ENCODE peak calls at places on chromosomes 2 and 18, in ten cellular contexts. One of them, this sample, is unnamed.

GRCh38 chr2:60746318-60746717 is 9.8 kb upstream of the PAPOLG start:
- DNase-seq in CD8-positive, alpha-beta T cell: no peak
- DNase-seq in AG08395: no peak
- DNase-seq in epithelial cell of prostate: no peak
- DNase-seq in HEK293T: no peak
- DNase-seq in posterior cingulate gyrus: no peak
- DNase-seq in WTC11: no peak
- DNase-seq in T-cell: no peak
- DNase-seq in ureter: no peak
- DNase-seq in NCI-H1694 treated with DMSO at 0.1 percent for 48 hours: no peak
- DNase-seq in this sample: no peak

GRCh38 chr2:11377915-11378649 is 33.6 kb upstream of the ROCK2 start:
- DNase-seq in CD8-positive, alpha-beta T cell: no peak
- DNase-seq in AG08395: no peak
- DNase-seq in epithelial cell of prostate: no peak
- DNase-seq in HEK293T: no peak
- DNase-seq in posterior cingulate gyrus: peak
- DNase-seq in WTC11: no peak
- DNase-seq in T-cell: no peak
- DNase-seq in ureter: no peak
- DNase-seq in NCI-H1694 treated with DMSO at 0.1 percent for 48 hours: no peak
- DNase-seq in this sample: no peak

GRCh38 chr2:189566046-189566445 is 14.5 kb downstream of the SLC40A1 start:
- DNase-seq in CD8-positive, alpha-beta T cell: no peak
- DNase-seq in AG08395: no peak
- DNase-seq in epithelial cell of prostate: no peak
- DNase-seq in HEK293T: no peak
- DNase-seq in posterior cingulate gyrus: no peak
- DNase-seq in WTC11: no peak
- DNase-seq in T-cell: no peak
- DNase-seq in ureter: no peak
- DNase-seq in NCI-H1694 treated with DMSO at 0.1 percent for 48 hours: no peak
- DNase-seq in this sample: no peak

GRCh38 chr2:112629224-112629623 is 16.5 kb upstream of the SLC20A1 start:
- DNase-seq in CD8-positive, alpha-beta T cell: no peak
- DNase-seq in AG08395: no peak
- DNase-seq in epithelial cell of prostate: no peak
- DNase-seq in HEK293T: no peak
- DNase-seq in posterior cingulate gyrus: no peak
- DNase-seq in WTC11: no peak
- DNase-seq in T-cell: no peak
- DNase-seq in ureter: no peak
- DNase-seq in NCI-H1694 treated with DMSO at 0.1 percent for 48 hours: no peak
- DNase-seq in this sample: no peak

GRCh38 chr18:13375302-13376255 is 157.0 kb downstream of the LDLRAD4 start:
- DNase-seq in CD8-positive, alpha-beta T cell: peak
- DNase-seq in AG08395: peak
- DNase-seq in epithelial cell of prostate: peak
- DNase-seq in HEK293T: no peak
- DNase-seq in posterior cingulate gyrus: peak
- DNase-seq in WTC11: no peak
- DNase-seq in T-cell: peak
- DNase-seq in ureter: peak
- DNase-seq in NCI-H1694 treated with DMSO at 0.1 percent for 48 hours: no peak
- DNase-seq in this sample: no peak

GRCh38 chr2:216142540-216142939 is 33.4 kb downstream of the XRCC5 start:
- DNase-seq in CD8-positive, alpha-beta T cell: no peak
- DNase-seq in AG08395: peak
- DNase-seq in epithelial cell of prostate: no peak
- DNase-seq in HEK293T: no peak
- DNase-seq in posterior cingulate gyrus: no peak
- DNase-seq in WTC11: no peak
- DNase-seq in T-cell: no peak
- DNase-seq in ureter: no peak
- DNase-seq in NCI-H1694 treated with DMSO at 0.1 percent for 48 hours: no peak
- DNase-seq in this sample: no peak

GRCh38 chr2:15748736-15749323 is 157.2 kb downstream of the DDX1 start:
- DNase-seq in CD8-positive, alpha-beta T cell: no peak
- DNase-seq in AG08395: no peak
- DNase-seq in epithelial cell of prostate: no peak
- DNase-seq in HEK293T: peak
- DNase-seq in posterior cingulate gyrus: no peak
- DNase-seq in WTC11: peak
- DNase-seq in T-cell: no peak
- DNase-seq in ureter: no peak
- DNase-seq in NCI-H1694 treated with DMSO at 0.1 percent for 48 hours: peak
- DNase-seq in this sample: peak

GRCh38 chr2:212832211-212833195 is 293.9 kb upstream of the ERBB4 start:
- DNase-seq in CD8-positive, alpha-beta T cell: no peak
- DNase-seq in AG08395: no peak
- DNase-seq in epithelial cell of prostate: no peak
- DNase-seq in HEK293T: no peak
- DNase-seq in posterior cingulate gyrus: peak
- DNase-seq in WTC11: no peak
- DNase-seq in T-cell: no peak
- DNase-seq in ureter: no peak
- DNase-seq in NCI-H1694 treated with DMSO at 0.1 percent for 48 hours: no peak
- DNase-seq in this sample: no peak

GRCh38 chr2:58959996-58960395 is 718.9 kb upstream of the FANCL start:
- DNase-seq in CD8-positive, alpha-beta T cell: no peak
- DNase-seq in AG08395: no peak
- DNase-seq in epithelial cell of prostate: no peak
- DNase-seq in HEK293T: no peak
- DNase-seq in posterior cingulate gyrus: no peak
- DNase-seq in WTC11: no peak
- DNase-seq in T-cell: no peak
- DNase-seq in ureter: no peak
- DNase-seq in NCI-H1694 treated with DMSO at 0.1 percent for 48 hours: no peak
- DNase-seq in this sample: no peak

GRCh38 chr18:58785171-58785805 is 79.4 kb upstream of the ZNF532 start:
- DNase-seq in CD8-positive, alpha-beta T cell: no peak
- DNase-seq in AG08395: peak
- DNase-seq in epithelial cell of prostate: peak
- DNase-seq in HEK293T: no peak
- DNase-seq in posterior cingulate gyrus: no peak
- DNase-seq in WTC11: no peak
- DNase-seq in T-cell: no peak
- DNase-seq in ureter: peak
- DNase-seq in NCI-H1694 treated with DMSO at 0.1 percent for 48 hours: no peak
- DNase-seq in this sample: no peak

GRCh38 chr2:56589194-56589593 is 405.4 kb downstream of the CCDC85A start:
- DNase-seq in CD8-positive, alpha-beta T cell: no peak
- DNase-seq in AG08395: no peak
- DNase-seq in epithelial cell of prostate: no peak
- DNase-seq in HEK293T: no peak
- DNase-seq in posterior cingulate gyrus: no peak
- DNase-seq in WTC11: no peak
- DNase-seq in T-cell: no peak
- DNase-seq in ureter: no peak
- DNase-seq in NCI-H1694 treated with DMSO at 0.1 percent for 48 hours: no peak
- DNase-seq in this sample: no peak

GRCh38 chr18:23259701-23260661 is 124.7 kb downstream of the CABLES1 start:
- DNase-seq in CD8-positive, alpha-beta T cell: no peak
- DNase-seq in AG08395: peak
- DNase-seq in epithelial cell of prostate: no peak
- DNase-seq in HEK293T: no peak
- DNase-seq in posterior cingulate gyrus: peak
- DNase-seq in WTC11: peak
- DNase-seq in T-cell: peak
- DNase-seq in ureter: peak
- DNase-seq in NCI-H1694 treated with DMSO at 0.1 percent for 48 hours: no peak
- DNase-seq in this sample: no peak

GRCh38 chr2:211329421-211329820 is 773.0 kb downstream of the CPS1 start:
- DNase-seq in CD8-positive, alpha-beta T cell: no peak
- DNase-seq in AG08395: no peak
- DNase-seq in epithelial cell of prostate: peak
- DNase-seq in HEK293T: no peak
- DNase-seq in posterior cingulate gyrus: no peak
- DNase-seq in WTC11: no peak
- DNase-seq in T-cell: no peak
- DNase-seq in ureter: no peak
- DNase-seq in NCI-H1694 treated with DMSO at 0.1 percent for 48 hours: no peak
- DNase-seq in this sample: no peak

GRCh38 chr2:72289283-72289682 is 141.6 kb upstream of the CYP26B1 start:
- DNase-seq in CD8-positive, alpha-beta T cell: no peak
- DNase-seq in AG08395: peak
- DNase-seq in epithelial cell of prostate: no peak
- DNase-seq in HEK293T: no peak
- DNase-seq in posterior cingulate gyrus: no peak
- DNase-seq in WTC11: no peak
- DNase-seq in T-cell: no peak
- DNase-seq in ureter: no peak
- DNase-seq in NCI-H1694 treated with DMSO at 0.1 percent for 48 hours: no peak
- DNase-seq in this sample: no peak

GRCh38 chr18:44839239-44839666 is 158.6 kb downstream of the SETBP1 start:
- DNase-seq in CD8-positive, alpha-beta T cell: peak
- DNase-seq in AG08395: peak
- DNase-seq in epithelial cell of prostate: no peak
- DNase-seq in HEK293T: no peak
- DNase-seq in posterior cingulate gyrus: no peak
- DNase-seq in WTC11: peak
- DNase-seq in T-cell: peak
- DNase-seq in ureter: peak
- DNase-seq in NCI-H1694 treated with DMSO at 0.1 percent for 48 hours: no peak
- DNase-seq in this sample: no peak

GRCh38 chr2:39120521-39120770 is 405 bp downstream of the SOS1 start:
- DNase-seq in CD8-positive, alpha-beta T cell: no peak
- DNase-seq in AG08395: no peak
- DNase-seq in epithelial cell of prostate: no peak
- DNase-seq in HEK293T: no peak
- DNase-seq in posterior cingulate gyrus: no peak
- DNase-seq in WTC11: no peak
- DNase-seq in T-cell: peak
- DNase-seq in ureter: no peak
- DNase-seq in NCI-H1694 treated with DMSO at 0.1 percent for 48 hours: no peak
- DNase-seq in this sample: no peak

GRCh38 chr2:223970343-223971128 is 13.3 kb downstream of the MRPL44 start:
- DNase-seq in CD8-positive, alpha-beta T cell: peak
- DNase-seq in AG08395: peak
- DNase-seq in epithelial cell of prostate: no peak
- DNase-seq in HEK293T: peak
- DNase-seq in posterior cingulate gyrus: no peak
- DNase-seq in WTC11: no peak
- DNase-seq in T-cell: peak
- DNase-seq in ureter: no peak
- DNase-seq in NCI-H1694 treated with DMSO at 0.1 percent for 48 hours: peak
- DNase-seq in this sample: peak

GRCh38 chr2:20994130-20994529 is 49.7 kb downstream of the APOB start:
- DNase-seq in CD8-positive, alpha-beta T cell: no peak
- DNase-seq in AG08395: no peak
- DNase-seq in epithelial cell of prostate: no peak
- DNase-seq in HEK293T: no peak
- DNase-seq in posterior cingulate gyrus: no peak
- DNase-seq in WTC11: no peak
- DNase-seq in T-cell: no peak
- DNase-seq in ureter: no peak
- DNase-seq in NCI-H1694 treated with DMSO at 0.1 percent for 48 hours: no peak
- DNase-seq in this sample: no peak

GRCh38 chr2:24969784-24970183 is 2.0 kb downstream of the DNAJC27 start:
- DNase-seq in CD8-positive, alpha-beta T cell: no peak
- DNase-seq in AG08395: no peak
- DNase-seq in epithelial cell of prostate: no peak
- DNase-seq in HEK293T: no peak
- DNase-seq in posterior cingulate gyrus: no peak
- DNase-seq in WTC11: no peak
- DNase-seq in T-cell: no peak
- DNase-seq in ureter: no peak
- DNase-seq in NCI-H1694 treated with DMSO at 0.1 percent for 48 hours: no peak
- DNase-seq in this sample: no peak

GRCh38 chr2:43522177-43522576 is 73.7 kb downstream of the THADA start:
- DNase-seq in CD8-positive, alpha-beta T cell: no peak
- DNase-seq in AG08395: no peak
- DNase-seq in epithelial cell of prostate: no peak
- DNase-seq in HEK293T: no peak
- DNase-seq in posterior cingulate gyrus: no peak
- DNase-seq in WTC11: no peak
- DNase-seq in T-cell: no peak
- DNase-seq in ureter: no peak
- DNase-seq in NCI-H1694 treated with DMSO at 0.1 percent for 48 hours: no peak
- DNase-seq in this sample: no peak

GRCh38 chr2:47313141-47313691 is 89.7 kb upstream of the MSH2 start:
- DNase-seq in CD8-positive, alpha-beta T cell: no peak
- DNase-seq in AG08395: no peak
- DNase-seq in epithelial cell of prostate: no peak
- DNase-seq in HEK293T: no peak
- DNase-seq in posterior cingulate gyrus: no peak
- DNase-seq in WTC11: no peak
- DNase-seq in T-cell: no peak
- DNase-seq in ureter: no peak
- DNase-seq in NCI-H1694 treated with DMSO at 0.1 percent for 48 hours: peak
- DNase-seq in this sample: no peak

GRCh38 chr2:23293756-23294155 is 91.2 kb upstream of the KLHL29 start:
- DNase-seq in CD8-positive, alpha-beta T cell: no peak
- DNase-seq in AG08395: no peak
- DNase-seq in epithelial cell of prostate: no peak
- DNase-seq in HEK293T: no peak
- DNase-seq in posterior cingulate gyrus: no peak
- DNase-seq in WTC11: no peak
- DNase-seq in T-cell: no peak
- DNase-seq in ureter: no peak
- DNase-seq in NCI-H1694 treated with DMSO at 0.1 percent for 48 hours: no peak
- DNase-seq in this sample: no peak

GRCh38 chr2:168510125-168510756 is 54.2 kb downstream of the CERS6 start:
- DNase-seq in CD8-positive, alpha-beta T cell: no peak
- DNase-seq in AG08395: no peak
- DNase-seq in epithelial cell of prostate: no peak
- DNase-seq in HEK293T: no peak
- DNase-seq in posterior cingulate gyrus: no peak
- DNase-seq in WTC11: no peak
- DNase-seq in T-cell: no peak
- DNase-seq in ureter: no peak
- DNase-seq in NCI-H1694 treated with DMSO at 0.1 percent for 48 hours: no peak
- DNase-seq in this sample: no peak

GRCh38 chr2:74423226-74424095 is 1.9 kb downstream of the WDR54 start:
- DNase-seq in CD8-positive, alpha-beta T cell: no peak
- DNase-seq in AG08395: no peak
- DNase-seq in epithelial cell of prostate: no peak
- DNase-seq in HEK293T: no peak
- DNase-seq in posterior cingulate gyrus: peak
- DNase-seq in WTC11: no peak
- DNase-seq in T-cell: no peak
- DNase-seq in ureter: no peak
- DNase-seq in NCI-H1694 treated with DMSO at 0.1 percent for 48 hours: no peak
- DNase-seq in this sample: no peak

GRCh38 chr2:202079289-202079688 is 6.2 kb downstream of the KIAA2012 start:
- DNase-seq in CD8-positive, alpha-beta T cell: no peak
- DNase-seq in AG08395: no peak
- DNase-seq in epithelial cell of prostate: peak
- DNase-seq in HEK293T: no peak
- DNase-seq in posterior cingulate gyrus: no peak
- DNase-seq in WTC11: no peak
- DNase-seq in T-cell: no peak
- DNase-seq in ureter: no peak
- DNase-seq in NCI-H1694 treated with DMSO at 0.1 percent for 48 hours: no peak
- DNase-seq in this sample: no peak

GRCh38 chr2:127638361-127639110 is 7.4 kb upstream of the GPR17 start:
- DNase-seq in CD8-positive, alpha-beta T cell: no peak
- DNase-seq in AG08395: no peak
- DNase-seq in epithelial cell of prostate: no peak
- DNase-seq in HEK293T: no peak
- DNase-seq in posterior cingulate gyrus: peak
- DNase-seq in WTC11: peak
- DNase-seq in T-cell: no peak
- DNase-seq in ureter: no peak
- DNase-seq in NCI-H1694 treated with DMSO at 0.1 percent for 48 hours: no peak
- DNase-seq in this sample: no peak

GRCh38 chr2:112880081-112880531 is 30.9 kb upstream of the IL37 start:
- DNase-seq in CD8-positive, alpha-beta T cell: no peak
- DNase-seq in AG08395: peak
- DNase-seq in epithelial cell of prostate: no peak
- DNase-seq in HEK293T: no peak
- DNase-seq in posterior cingulate gyrus: no peak
- DNase-seq in WTC11: no peak
- DNase-seq in T-cell: no peak
- DNase-seq in ureter: no peak
- DNase-seq in NCI-H1694 treated with DMSO at 0.1 percent for 48 hours: no peak
- DNase-seq in this sample: no peak

GRCh38 chr2:164044637-164045036 is 308.8 kb upstream of the FIGN start:
- DNase-seq in CD8-positive, alpha-beta T cell: no peak
- DNase-seq in AG08395: no peak
- DNase-seq in epithelial cell of prostate: no peak
- DNase-seq in HEK293T: no peak
- DNase-seq in posterior cingulate gyrus: no peak
- DNase-seq in WTC11: no peak
- DNase-seq in T-cell: no peak
- DNase-seq in ureter: no peak
- DNase-seq in NCI-H1694 treated with DMSO at 0.1 percent for 48 hours: no peak
- DNase-seq in this sample: no peak